ENCODE peak calls at places on chromosomes 16 and 17, in nine cellular contexts. J, Z, X, K, I, C, F, N and B are unnamed samples.
A peak's percentile ranks its signal among the peaks of the same experiment; 100 is the strongest.

GRCh38 chr17:67481808-67482207 is 104.7 kb downstream of the PITPNC1 start:
- DNase-seq in F (no peak), C (no peak), X (no peak), N (no peak), I (no peak), Z (no peak), K (no peak), J (no peak), B (no peak)

GRCh38 chr17:38897671-38898290 is 27.6 kb upstream of the LASP1NB start:
- DNase-seq in C (no peak), Z (no peak), I (no peak), X (no peak), F (no peak), K (no peak), N (no peak), J (no peak), B (no peak)

GRCh38 chr16:58847902-58848661 is 114.0 kb upstream of the GOT2 start:
- DNase-seq in C (no peak), F (no peak), K (no peak), N (no peak), I (no peak), X (no peak), J (no peak), Z (peak; percentile 27), B (no peak)

GRCh38 chr17:39553326-39553945 is 54.3 kb downstream of the NEUROD2 start:
- DNase-seq in C (no peak), J (no peak), Z (no peak), I (no peak), K (no peak), N (no peak), F (no peak), X (no peak), B (no peak)

GRCh38 chr17:83189013-83189672 is 109.7 kb downstream of the METRNL start:
- DNase-seq in Z (no peak), X (no peak), I (peak; percentile 55), K (peak; percentile 36), C (peak; percentile 7), F (peak; percentile 5), N (peak; percentile 0), J (no peak), B (no peak)

GRCh38 chr17:51319186-51319585 is 58.8 kb downstream of the UTP18 start:
- DNase-seq in X (no peak), C (no peak), I (no peak), F (no peak), Z (no peak), N (no peak), K (peak; percentile 48), J (no peak), B (no peak)

GRCh38 chr16:3346041-3346440 is 9.6 kb upstream of the OR2C1 start:
- DNase-seq in I (no peak), K (no peak), J (no peak), Z (no peak), C (no peak), N (no peak), X (no peak), F (no peak), B (no peak)

GRCh38 chr17:69634844-69635243 is 220.3 kb downstream of the MAP2K6 start:
- DNase-seq in I (no peak), X (no peak), J (no peak), Z (no peak), K (no peak), N (no peak), C (no peak), F (no peak), B (no peak)

GRCh38 chr16:49700928-49701685 is 154.8 kb downstream of the ZNF423 start:
- DNase-seq in I (no peak), Z (no peak), J (no peak), C (no peak), N (no peak), K (peak; percentile 63), X (no peak), F (no peak), B (no peak)

GRCh38 chr17:48388955-48389764 is 40.9 kb downstream of the SKAP1 start:
- DNase-seq in I (no peak), F (no peak), X (no peak), J (no peak), C (no peak), N (no peak), Z (no peak), K (no peak), B (no peak)

GRCh38 chr17:49013311-49014205 is 16.4 kb downstream of the IGF2BP1 start:
- DNase-seq in N (peak; percentile 54), F (no peak), C (no peak), X (no peak), J (no peak), K (peak; percentile 97), I (no peak), Z (peak; percentile 54), B (no peak)

GRCh38 chr16:66036162-66036561 is 330.3 kb upstream of the CDH5 start:
- DNase-seq in I (no peak), J (no peak), N (no peak), C (no peak), K (no peak), Z (no peak), X (no peak), F (no peak), B (no peak)

GRCh38 chr17:17681744-17682292 is 560 bp downstream of the RAI1 start:
- DNase-seq in C (peak; percentile 55), K (peak; percentile 76), J (no peak), I (peak; percentile 90), X (no peak), N (peak; percentile 66), F (peak; percentile 51), Z (peak; percentile 46), B (peak; percentile 38)

GRCh38 chr17:64219571-64219970 is 43.5 kb downstream of the TEX2 start:
- DNase-seq in N (peak; percentile 37), J (no peak), Z (no peak), X (no peak), C (no peak), I (no peak), K (no peak), F (no peak), B (no peak)

GRCh38 chr16:593807-594206 is 3.9 kb downstream of the RAB40C start:
- DNase-seq in Z (no peak), K (no peak), X (no peak), J (no peak), I (peak; percentile 72), F (no peak), C (no peak), N (no peak), B (no peak)
- H3K4me3 ChIP-seq in Z (no peak overlapping the region), K (no peak overlapping the region), X (no peak overlapping the region), J (peak overlapping the region; percentile 20), I (no peak overlapping the region), F (peak overlapping the region; percentile 13), C (no peak overlapping the region), N (no peak overlapping the region), B (no peak overlapping the region)

GRCh38 chr17:29091591-29092291 is 48.8 kb downstream of the PIPOX start:
- DNase-seq in I (no peak), J (no peak), K (no peak), C (no peak), Z (no peak), F (no peak), N (no peak), X (no peak), B (peak; percentile 35)
- TF ChIP-seq CTCF in I (no peak), J (no peak), K (no peak), C (no peak), Z (no peak), F (no peak), N (no peak), X (no peak), B (no peak)

DNA sequence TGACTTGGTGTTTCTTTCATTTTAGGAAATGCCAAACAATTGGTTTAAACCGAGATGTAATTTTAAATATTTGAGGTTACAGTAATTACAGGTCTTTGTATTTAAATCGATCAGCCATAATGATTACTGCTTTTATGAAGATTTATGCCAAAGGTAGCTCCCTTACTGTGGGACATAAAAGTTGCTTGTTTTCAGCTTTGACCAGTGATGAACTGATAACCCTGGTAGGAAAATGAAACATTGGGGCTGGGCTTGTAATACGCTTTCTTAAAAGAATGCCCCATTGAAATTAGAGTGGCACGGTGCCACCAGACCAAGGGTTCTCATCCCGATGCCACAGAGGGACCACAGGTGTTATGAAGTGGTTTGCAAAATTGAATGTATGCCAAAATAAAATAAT is 7.3 kb downstream of the TNRC6A start:
- DNase-seq in K (no peak), I (no peak), J (no peak), F (no peak), X (no peak), C (no peak), Z (no peak), N (no peak), B (no peak)
- H3K4me1 ChIP-seq in K (peaks cover 1% of the 10 kb centered on the region), I (peaks cover 33% of the 10 kb centered on the region), J (peaks cover 60% of the 10 kb centered on the region), F (peaks cover 18% of the 10 kb centered on the region), X (peaks cover 24% of the 10 kb centered on the region), C (peaks cover 25% of the 10 kb centered on the region), Z (peaks cover 42% of the 10 kb centered on the region), N (peaks cover 11% of the 10 kb centered on the region), B (no peaks in the 10 kb centered on the region)

GRCh38 chr17:9116861-9117568 is 95.7 kb downstream of the NTN1 start:
- DNase-seq in K (peak; percentile 54), C (no peak), I (no peak), N (no peak), F (no peak), J (no peak), X (no peak), Z (no peak), B (no peak)

GRCh38 chr17:9110501-9110900 is 89.2 kb downstream of the NTN1 start:
- DNase-seq in C (no peak), Z (no peak), J (no peak), K (peak; percentile 53), F (no peak), I (no peak), N (no peak), X (no peak), B (no peak)

GRCh38 chr17:9116311-9116820 is 95.1 kb downstream of the NTN1 start:
- DNase-seq in X (no peak), F (no peak), J (no peak), I (no peak), Z (no peak), C (no peak), K (peak; percentile 54), N (no peak), B (no peak)

GRCh38 chr17:9120471-9120870 is 99.2 kb downstream of the NTN1 start:
- DNase-seq in N (peak; percentile 11), Z (peak; percentile 19), X (peak; percentile 3), I (no peak), K (peak; percentile 91), C (no peak), F (no peak), J (no peak), B (no peak)

DNA sequence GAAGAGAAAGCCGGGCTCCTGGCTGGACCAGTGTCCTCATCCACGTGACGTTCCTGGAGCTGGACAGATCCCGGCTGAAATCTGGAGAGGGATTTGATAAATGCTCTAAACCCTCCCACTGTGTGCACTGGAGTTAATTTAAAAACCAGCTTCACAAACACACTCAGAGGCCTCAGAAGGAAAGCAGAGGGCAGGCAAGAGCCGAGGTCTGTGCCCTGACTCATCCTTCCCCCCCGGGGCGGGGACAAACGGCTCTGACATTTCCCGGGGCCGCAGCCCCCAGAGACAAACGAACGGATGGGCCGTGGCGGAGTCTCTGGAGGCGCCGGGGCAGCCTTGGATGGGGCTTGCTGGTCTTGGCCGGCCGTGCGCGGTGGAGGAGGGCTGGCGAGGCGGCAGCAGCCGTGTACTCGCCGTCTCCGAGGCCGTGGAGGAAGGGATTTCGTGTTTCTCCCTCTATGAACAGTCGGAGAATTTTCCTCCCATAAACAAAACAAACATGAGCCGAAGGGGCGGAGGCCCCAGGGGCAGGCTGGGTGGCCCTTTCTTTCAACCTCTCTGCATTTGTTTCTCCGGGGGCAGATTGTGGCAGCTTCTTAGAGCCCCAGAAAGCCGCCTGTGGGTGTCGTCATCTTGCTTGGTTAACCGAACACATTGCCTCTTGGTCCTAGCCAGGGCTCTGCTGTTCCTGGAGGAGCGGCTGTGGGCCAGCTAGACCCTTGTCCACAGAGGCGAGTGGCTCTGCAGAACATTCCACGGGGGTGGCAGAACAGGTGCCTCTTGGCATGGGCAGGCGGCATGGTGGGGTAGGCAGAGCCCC is 94.3 kb downstream of the NTN1 start:
- DNase-seq in I (peak; percentile 86), X (no peak), C (peak; percentile 82), Z (peak; percentile 78), K (peak; percentile 97), F (peak; percentile 26), N (peak; percentile 17), J (peak; percentile 27), B (no peak)
- H3K4me3 ChIP-seq in I (no peak overlapping the region), X (no peak overlapping the region), C (no peak overlapping the region), Z (peak overlapping the region; percentile 52), K (no peak overlapping the region), F (peak overlapping the region; percentile 11), N (no peak overlapping the region), J (peak overlapping the region; percentile 32), B (no peak overlapping the region)